ENCODE peak calls at places on chromosomes 13 and 19, in eight cellular contexts. P is AG09319; F is astrocyte of the cerebellum; D is COR-L47; X is cardiac muscle cell; I is activated T-helper 1 cell treated with anti-CD3 and anti-CD28 coated beads, Interleukin-12 subunit alpha, Interleukin-12 subunit beta, Interleukin-2, Interleukin-4 antibody, amounts not matched to agents 30 ng/mL and 10 ng/mL and 1 ng/mL, durations not matched to agents 14 hours and 24 hours and 36 hours; H is NCI-H1105 treated with DMSO at 0.1 percent for 48 hours; Y is GM13977. E is an unnamed sample.

GRCh38 chr13:98543380-98544104 is 33.4 kb downstream of the STK24 start:
- DNase-seq in P (no peak), F (no peak), D (no peak), X (no peak), I (no peak), H (no peak), Y (no peak), E (no peak)

GRCh38 chr13:43195551-43195950 is 172.2 kb downstream of the DNAJC15 start:
- DNase-seq in P (no peak), F (no peak), D (no peak), X (no peak), I (no peak), H (no peak), Y (no peak), E (peak)

GRCh38 chr13:99875391-99875790 is 96.2 kb downstream of the ZIC5 start:
- DNase-seq in P (no peak), F (no peak), D (no peak), X (no peak), I (no peak), H (no peak), Y (no peak), E (no peak)

GRCh38 chr13:35131471-35131870 is 189.4 kb downstream of the NBEA start:
- DNase-seq in P (no peak), F (no peak), D (no peak), X (no peak), I (no peak), H (no peak), Y (no peak), E (no peak)

GRCh38 chr19:51473009-51473707 is 5.2 kb upstream of the CEACAM18 start:
- DNase-seq in P (peak), F (peak), D (peak), X (peak), I (peak), H (peak), Y (peak), E (peak)

GRCh38 chr13:100451923-100452322 is 136.7 kb downstream of the GGACT start:
- DNase-seq in P (no peak), F (no peak), D (no peak), X (no peak), I (no peak), H (no peak), Y (no peak), E (no peak)

GRCh38 chr13:113616991-113617749 is 32.6 kb downstream of the TFDP1 start:
- DNase-seq in P (no peak), F (peak), D (peak), X (peak), I (no peak), H (peak), Y (no peak), E (no peak)

GRCh38 chr19:45560038-45560437 is 24.6 kb downstream of the OPA3 start:
- DNase-seq in P (no peak), F (no peak), D (no peak), X (no peak), I (no peak), H (no peak), Y (no peak), E (no peak)

GRCh38 chr19:29815231-29815630 is 3.4 kb downstream of the CCNE1 start:
- DNase-seq in P (no peak), F (no peak), D (no peak), X (no peak), I (no peak), H (no peak), Y (peak), E (no peak)

GRCh38 chr19:55681131-55682087 is 6.4 kb downstream of the EPN1 start:
- DNase-seq in P (no peak), F (no peak), D (no peak), X (no peak), I (no peak), H (no peak), Y (no peak), E (no peak)

GRCh38 chr19:58181902-58182576 is 822 bp upstream of the ZNF274 start:
- DNase-seq in P (no peak), F (no peak), D (peak), X (peak), I (peak), H (peak), Y (no peak), E (peak)

GRCh38 chr19:46271488-46272197 is 25.2 kb upstream of the HIF3A start:
- DNase-seq in P (no peak), F (peak), D (no peak), X (peak), I (no peak), H (no peak), Y (no peak), E (no peak)

GRCh38 chr13:26926371-26926770 is 165.8 kb upstream of the GPR12 start:
- DNase-seq in P (no peak), F (no peak), D (no peak), X (no peak), I (no peak), H (no peak), Y (no peak), E (no peak)

GRCh38 chr13:43339843-43340550 is 316.6 kb downstream of the DNAJC15 start:
- DNase-seq in P (no peak), F (no peak), D (no peak), X (no peak), I (no peak), H (no peak), Y (no peak), E (no peak)

GRCh38 chr13:59024434-59024833 is 1139.3 kb downstream of the DIAPH3 start:
- DNase-seq in P (no peak), F (no peak), D (no peak), X (no peak), I (no peak), H (no peak), Y (no peak), E (no peak)

GRCh38 chr13:27130223-27131015 is 41.2 kb downstream of the USP12 start:
- DNase-seq in P (no peak), F (no peak), D (no peak), X (peak), I (no peak), H (no peak), Y (no peak), E (no peak)

GRCh38 chr19:44576843-44577565 is 36.4 kb upstream of the IGSF23 start:
- DNase-seq in P (no peak), F (peak), D (peak), X (no peak), I (no peak), H (peak), Y (no peak), E (peak)

GRCh38 chr19:38221919-38222828 is 1.8 kb downstream of the DPF1 start:
- DNase-seq in P (no peak), F (no peak), D (no peak), X (no peak), I (no peak), H (no peak), Y (no peak), E (no peak)

GRCh38 chr19:41886761-41887710 is 4.1 kb downstream of the ARHGEF1 start:
- DNase-seq in P (no peak), F (no peak), D (no peak), X (no peak), I (peak), H (no peak), Y (peak), E (no peak)

GRCh38 chr13:30880151-30880551 is 25.9 kb upstream of the MEDAG start:
- DNase-seq in P (no peak), F (no peak), D (no peak), X (no peak), I (no peak), H (no peak), Y (no peak), E (no peak)

GRCh38 chr13:66040506-66040905 is 1189.6 kb downstream of the PCDH9 start:
- DNase-seq in P (no peak), F (no peak), D (no peak), X (no peak), I (no peak), H (no peak), Y (no peak), E (no peak)

GRCh38 chr19:18542936-18543813 is at the start of gene FKBP8:
- DNase-seq in P (peak), F (peak), D (peak), X (peak), I (peak), H (peak), Y (peak), E (peak)

GRCh38 chr19:57068921-57069697 is 50.7 kb upstream of the USP29 start:
- DNase-seq in P (no peak), F (no peak), D (no peak), X (no peak), I (no peak), H (no peak), Y (no peak), E (peak)

GRCh38 chr19:18440421-18440877 is 2.5 kb upstream of the ISYNA1 start:
- DNase-seq in P (no peak), F (no peak), D (no peak), X (no peak), I (no peak), H (no peak), Y (no peak), E (peak)

GRCh38 chr19:19490247-19490968 is 24.9 kb downstream of the TSSK6 start:
- DNase-seq in P (peak), F (peak), D (peak), X (peak), I (peak), H (peak), Y (peak), E (peak)

GRCh38 chr13:30748717-30749116 is 13.4 kb downstream of the ALOX5AP start:
- DNase-seq in P (no peak), F (no peak), D (no peak), X (no peak), I (no peak), H (no peak), Y (no peak), E (no peak)

GRCh38 chr13:73397486-73398020 is 338.7 kb downstream of the KLF5 start:
- DNase-seq in P (no peak), F (no peak), D (no peak), X (no peak), I (no peak), H (no peak), Y (no peak), E (no peak)

GRCh38 chr13:102484329-102484728 is 82.5 kb upstream of the FGF14 start:
- DNase-seq in P (no peak), F (no peak), D (no peak), X (no peak), I (no peak), H (no peak), Y (no peak), E (peak)

GRCh38 chr19:33683881-33684549 is 62.3 kb downstream of the CHST8 start:
- DNase-seq in P (no peak), F (no peak), D (no peak), X (peak), I (no peak), H (no peak), Y (no peak), E (peak)

GRCh38 chr13:97220151-97220900 is 1.8 kb upstream of the MBNL2 start:
- DNase-seq in P (no peak), F (no peak), D (no peak), X (no peak), I (no peak), H (no peak), Y (no peak), E (no peak)

GRCh38 chr19:28705008-28705407 is 507.9 kb downstream of the UQCRFS1 start:
- DNase-seq in P (peak), F (peak), D (no peak), X (peak), I (no peak), H (no peak), Y (no peak), E (peak)

GRCh38 chr13:98741741-98742435 is 10.6 kb downstream of the SLC15A1 start:
- DNase-seq in P (no peak), F (no peak), D (no peak), X (no peak), I (no peak), H (no peak), Y (no peak), E (no peak)

GRCh38 chr13:112119192-112120030 is 52.5 kb downstream of the SOX1 start:
- DNase-seq in P (no peak), F (no peak), D (no peak), X (no peak), I (no peak), H (no peak), Y (no peak), E (no peak)

GRCh38 chr13:30619731-30620130 is 2.0 kb downstream of the USPL1 start:
- DNase-seq in P (no peak), F (no peak), D (no peak), X (peak), I (no peak), H (no peak), Y (no peak), E (no peak)

GRCh38 chr19:18167975-18168645 is 5.5 kb upstream of the IFI30 start:
- DNase-seq in P (no peak), F (no peak), D (peak), X (peak), I (peak), H (no peak), Y (peak), E (peak)

E was measured in OCI-M1.